ENCODE peak calls at places on chromosomes 12 and 14, in six cellular contexts. P is HCT116, N is fibroblast of lung, Y is GM23248, O is neural progenitor cell, F is A673. Z is an unnamed sample.

GRCh38 chr14:31774567-31774966 is 213.4 kb downstream of the NUBPL start:
- DNase-seq in N (no peak), Y (no peak), O (no peak), P (no peak), F (no peak), Z (no peak)

GRCh38 chr14:22465201-22465835 is 123.7 kb downstream of the DAD1 start:
- DNase-seq in N (no peak), P (no peak), Y (peak; percentile 43), F (no peak), O (no peak), Z (no peak)

GRCh38 chr14:85471744-85472143 is 58.2 kb upstream of the FLRT2 start:
- DNase-seq in Y (peak; percentile 84), P (no peak), N (peak; percentile 98), F (peak; percentile 21), O (no peak), Z (peak; percentile 32)

GRCh38 chr14:72714094-72714493 is 179.8 kb downstream of the DPF3 start:
- DNase-seq in O (no peak), Y (no peak), P (no peak), N (no peak), F (no peak), Z (no peak)

GRCh38 chr12:132747395-132747794 is 14.2 kb downstream of the ANKLE2 start:
- DNase-seq in Y (no peak), P (no peak), F (no peak), O (no peak), N (no peak), Z (no peak)

GRCh38 chr14:73913256-73913655 is 26.6 kb downstream of the ZNF410 start:
- DNase-seq in N (peak; percentile 81), Y (peak; percentile 44), O (no peak), P (no peak), F (no peak), Z (peak; percentile 16)

GRCh38 chr12:41286426-41286825 is 98.3 kb downstream of the PDZRN4 start:
- DNase-seq in O (no peak), N (no peak), Y (no peak), F (no peak), P (no peak), Z (peak; percentile 15)

GRCh38 chr12:124520258-124520657 is 47.2 kb downstream of the NCOR2 start:
- DNase-seq in O (no peak), P (no peak), N (peak; percentile 84), F (no peak), Y (peak; percentile 32), Z (no peak)

GRCh38 chr12:47158792-47159191 is 79.0 kb upstream of the AMIGO2 start:
- DNase-seq in O (no peak), N (peak; percentile 27), Y (no peak), F (no peak), P (no peak), Z (no peak)

GRCh38 chr12:75638792-75639191 is 127.4 kb upstream of the KRR1 start:
- DNase-seq in O (no peak), Y (no peak), N (no peak), F (no peak), P (no peak), Z (no peak)

DNA sequence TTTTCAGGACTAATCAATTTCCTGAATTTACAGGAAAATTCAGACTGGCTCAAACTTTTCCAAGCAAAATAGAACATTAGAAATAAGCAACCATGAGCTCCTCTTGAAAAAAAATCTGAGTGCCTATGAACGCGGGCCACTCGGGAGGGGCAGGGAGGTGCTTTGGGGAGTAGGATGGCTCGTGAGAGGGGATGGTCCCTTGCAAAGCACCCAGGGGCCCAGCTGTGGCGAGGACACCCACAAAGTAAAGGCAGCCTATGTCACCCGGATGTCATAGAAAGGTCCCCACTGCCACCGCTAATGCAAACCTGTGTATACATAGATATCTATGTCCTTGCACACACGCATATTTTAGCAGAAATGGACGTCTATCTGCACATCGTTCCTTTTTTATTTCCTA is 309.9 kb downstream of the ADGRD1 start:
- DNase-seq in Y (no peak), P (no peak), F (no peak), N (no peak), O (no peak), Z (no peak)
- TF ChIP-seq EZH2 in Y (no peak), P (no peak), F (no peak), N (no peak), O (no peak), Z (no peak)

DNA sequence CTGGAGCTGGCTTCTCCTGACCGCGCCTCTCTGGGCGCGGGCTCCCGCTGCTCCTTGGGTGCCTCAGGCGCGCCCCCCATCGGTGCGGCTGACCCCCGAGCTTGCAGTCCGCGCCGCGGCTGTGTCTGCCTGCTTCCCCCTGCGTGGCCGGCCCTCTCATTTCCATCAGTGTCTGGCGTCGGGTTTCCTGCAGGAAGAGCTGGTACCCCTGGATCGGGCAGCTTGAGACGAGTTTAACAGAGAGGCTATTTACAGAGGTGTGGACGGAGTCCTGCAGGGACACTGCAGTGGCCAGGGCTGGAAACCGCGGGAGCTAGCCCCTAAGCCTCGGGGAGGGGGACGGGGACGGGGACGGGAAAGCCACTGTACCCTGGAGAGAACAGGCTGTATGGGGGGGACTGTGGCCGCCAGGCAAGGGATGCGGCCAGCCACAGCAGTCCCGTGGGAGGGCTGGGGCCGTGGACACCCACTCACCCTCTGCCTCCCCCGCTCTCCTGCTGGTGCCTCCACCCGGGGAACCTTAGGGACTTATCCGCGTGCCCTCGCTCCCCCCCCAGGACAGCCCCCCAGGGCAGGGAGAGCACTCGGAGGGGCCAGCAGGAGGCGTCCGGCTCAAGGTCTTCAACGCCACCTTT is 3.7 kb upstream of the CACNA2D4 start:
- DNase-seq in O (no peak), P (no peak), N (no peak), F (no peak), Y (no peak), Z (peak; percentile 10)
- TF ChIP-seq EZH2 in O (no peak), P (no peak), N (no peak), F (no peak), Y (no peak), Z (no peak)

DNA sequence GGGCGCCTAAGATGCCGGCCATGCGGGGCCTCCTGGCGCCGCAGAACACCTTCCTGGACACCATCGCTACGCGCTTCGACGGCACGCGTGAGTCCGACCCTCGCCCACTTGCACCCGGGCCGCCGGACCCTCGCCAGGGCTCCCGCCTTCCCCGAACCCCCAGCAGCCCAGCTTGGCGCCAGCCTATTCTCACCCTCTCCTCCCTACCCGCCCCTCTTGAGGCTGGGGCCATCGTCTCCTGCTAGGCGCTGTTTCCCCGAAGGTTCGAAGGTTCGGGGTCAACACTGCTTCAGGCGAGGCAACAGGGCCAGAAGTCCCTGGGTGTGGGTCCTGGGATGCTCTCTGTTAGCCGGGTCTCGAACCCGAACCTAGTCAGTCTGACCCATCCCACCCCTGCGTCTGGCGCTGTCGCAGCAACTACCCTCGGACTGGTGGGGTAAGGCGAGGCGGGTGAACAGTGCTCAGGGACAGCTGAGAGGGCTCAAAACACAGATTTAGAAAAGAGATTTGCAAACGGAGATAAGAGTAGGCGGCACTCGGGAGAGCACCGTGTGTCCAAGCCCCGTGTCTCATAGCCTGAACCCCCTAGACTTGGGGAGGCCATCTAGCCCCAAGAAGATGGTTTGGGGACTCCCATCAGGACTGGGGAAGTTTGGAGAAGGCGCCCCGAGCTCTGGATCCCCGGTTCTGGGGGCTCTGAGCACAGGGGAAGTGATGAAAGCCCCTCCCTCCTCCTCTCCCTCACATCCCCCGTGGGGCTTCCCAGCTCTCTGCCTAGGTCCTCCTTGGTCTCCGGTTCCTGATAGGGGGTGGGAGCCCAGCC is 787 bp downstream of the KCNH3 start:
- DNase-seq in F (no peak), N (no peak), P (no peak), Y (no peak), O (no peak), Z (peak; percentile 7)
- TF ChIP-seq EZH2 in F (no peak), N (peak; percentile 97), P (no peak), Y (peak; percentile 56), O (peak; percentile 95), Z (peak; percentile 95)

GRCh38 chr14:92916201-92916600 is 6.7 kb upstream of the CHGA start:
- DNase-seq in O (no peak), Y (no peak), P (no peak), N (no peak), F (no peak), Z (no peak)
- TF ChIP-seq EZH2 in O (no peak), Y (no peak), P (no peak), N (no peak), F (no peak), Z (no peak)

Z was measured in hepatocyte.